ENCODE peak calls at places on chromosomes 5 and 9, in nine cellular contexts. S is esophagus muscularis mucosa; N is upper lobe of left lung; E is CD8-positive, alpha-beta T cell; D is effector memory CD4-positive, alpha-beta T cell; R is HCT116; L is psoas muscle; G is fibroblast of lung; I is tibial nerve. P is an unnamed sample.

GRCh38 chr9:93549636-93550035 is 26.7 kb upstream of the PHF2 start:
- DNase-seq in S (no peak), N (no peak), E (no peak), D (no peak), R (no peak), L (no peak), G (no peak), I (no peak), P (no peak)

GRCh38 chr5:143850050-143850713 is 38.2 kb downstream of the HMHB1 start:
- DNase-seq in S (no peak), N (no peak), E (no peak), D (no peak), R (no peak), L (no peak), G (no peak), I (no peak), P (no peak)

GRCh38 chr9:122346478-122347347 is 24.1 kb upstream of the PTGS1 start:
- DNase-seq in S (no peak), N (peak), E (no peak), D (no peak), R (no peak), L (peak), G (no peak), I (peak), P (no peak)

GRCh38 chr5:157902440-157903116 is 43.6 kb upstream of the CLINT1 start:
- DNase-seq in S (no peak), N (no peak), E (no peak), D (no peak), R (no peak), L (no peak), G (no peak), I (no peak), P (no peak)

GRCh38 chr5:96374653-96375052 is 58.4 kb downstream of the PCSK1 start:
- DNase-seq in S (no peak), N (no peak), E (no peak), D (no peak), R (no peak), L (no peak), G (no peak), I (no peak), P (no peak)

GRCh38 chr5:96794757-96795156 is 13.0 kb downstream of the ERAP1 start:
- DNase-seq in S (no peak), N (no peak), E (peak), D (peak), R (no peak), L (no peak), G (no peak), I (no peak), P (no peak)

GRCh38 chr5:73625905-73626811 is at the start of gene ARHGEF28:
- DNase-seq in S (no peak), N (peak), E (no peak), D (no peak), R (no peak), L (peak), G (peak), I (peak), P (no peak)

GRCh38 chr5:121024416-121025311 is 560.6 kb downstream of the PRR16 start:
- DNase-seq in S (no peak), N (no peak), E (no peak), D (no peak), R (no peak), L (no peak), G (no peak), I (no peak), P (no peak)

GRCh38 chr5:161847896-161848510 is at the start of gene GABRA1:
- DNase-seq in S (no peak), N (no peak), E (no peak), D (no peak), R (no peak), L (no peak), G (no peak), I (no peak), P (peak)

GRCh38 chr9:137273095-137273490 is 4.4 kb upstream of the TOR4A start:
- DNase-seq in S (no peak), N (no peak), E (no peak), D (no peak), R (no peak), L (no peak), G (no peak), I (no peak), P (no peak)

GRCh38 chr9:17291766-17292165 is 156.9 kb downstream of the CNTLN start:
- DNase-seq in S (no peak), N (no peak), E (no peak), D (no peak), R (no peak), L (no peak), G (no peak), I (no peak), P (no peak)

GRCh38 chr9:76887003-76887821 is 18.7 kb downstream of the PRUNE2 start:
- DNase-seq in S (no peak), N (no peak), E (no peak), D (no peak), R (no peak), L (no peak), G (no peak), I (no peak), P (no peak)

GRCh38 chr9:23849379-23849778 is 23.3 kb upstream of the ELAVL2 start:
- DNase-seq in S (no peak), N (no peak), E (no peak), D (no peak), R (no peak), L (no peak), G (no peak), I (no peak), P (no peak)

GRCh38 chr9:93677061-93677571 is 100.7 kb downstream of the PHF2 start:
- DNase-seq in S (no peak), N (no peak), E (peak), D (no peak), R (no peak), L (no peak), G (no peak), I (no peak), P (no peak)

GRCh38 chr9:107999011-107999410 is 509.4 kb upstream of the KLF4 start:
- DNase-seq in S (no peak), N (no peak), E (no peak), D (no peak), R (peak), L (no peak), G (no peak), I (no peak), P (no peak)

GRCh38 chr9:2291980-2292704 is 277.0 kb downstream of the SMARCA2 start:
- DNase-seq in S (peak), N (peak), E (no peak), D (no peak), R (no peak), L (peak), G (peak), I (no peak), P (no peak)

GRCh38 chr5:66987126-66987525 is 209.5 kb downstream of the CD180 start:
- DNase-seq in S (no peak), N (no peak), E (no peak), D (no peak), R (no peak), L (no peak), G (peak), I (no peak), P (no peak)

GRCh38 chr9:33619666-33620404 is 95.8 kb downstream of the ANKRD18B start:
- DNase-seq in S (no peak), N (no peak), E (no peak), D (no peak), R (peak), L (no peak), G (peak), I (no peak), P (no peak)

GRCh38 chr5:61228691-61229280 is 66.5 kb upstream of the SMIM15 start:
- DNase-seq in S (no peak), N (no peak), E (no peak), D (no peak), R (no peak), L (no peak), G (peak), I (no peak), P (no peak)

GRCh38 chr5:144205141-144205551 is 34.5 kb downstream of the KCTD16 start:
- DNase-seq in S (no peak), N (no peak), E (no peak), D (no peak), R (no peak), L (peak), G (peak), I (no peak), P (peak)

GRCh38 chr9:18786196-18786595 is 246.8 kb downstream of the SAXO1 start:
- DNase-seq in S (peak), N (no peak), E (no peak), D (no peak), R (no peak), L (no peak), G (no peak), I (no peak), P (no peak)

GRCh38 chr9:68711281-68711680 is 6.2 kb downstream of the PIP5K1B start:
- DNase-seq in S (no peak), N (no peak), E (no peak), D (no peak), R (no peak), L (no peak), G (no peak), I (no peak), P (no peak)

GRCh38 chr5:53291047-53291446 is 181.5 kb upstream of the MOCS2 start:
- DNase-seq in S (no peak), N (no peak), E (no peak), D (no peak), R (no peak), L (no peak), G (no peak), I (no peak), P (no peak)

GRCh38 chr9:99237356-99237755 is 15.3 kb downstream of the SEC61B start:
- DNase-seq in S (no peak), N (no peak), E (no peak), D (no peak), R (no peak), L (no peak), G (no peak), I (no peak), P (no peak)

GRCh38 chr5:135089912-135090311 is 55.9 kb upstream of the PITX1 start:
- DNase-seq in S (no peak), N (no peak), E (no peak), D (no peak), R (no peak), L (no peak), G (no peak), I (no peak), P (no peak)

GRCh38 chr9:97984188-97985057 is 1.3 kb downstream of the ANP32B start:
- DNase-seq in S (peak), N (peak), E (peak), D (peak), R (peak), L (peak), G (peak), I (peak), P (peak)

GRCh38 chr5:150789431-150789830 is 10.9 kb downstream of the SMIM3 start:
- DNase-seq in S (no peak), N (no peak), E (no peak), D (no peak), R (no peak), L (no peak), G (peak), I (no peak), P (no peak)

GRCh38 chr9:106878943-106879916 is 16.3 kb downstream of the ZNF462 start:
- DNase-seq in S (no peak), N (peak), E (no peak), D (no peak), R (no peak), L (peak), G (peak), I (peak), P (peak)

GRCh38 chr9:105690742-105691141 is 3.6 kb upstream of the TMEM38B start:
- DNase-seq in S (no peak), N (no peak), E (no peak), D (no peak), R (no peak), L (no peak), G (peak), I (no peak), P (no peak)

GRCh38 chr9:29613773-29614172 is 2040.5 kb upstream of the C9orf72 start:
- DNase-seq in S (no peak), N (no peak), E (no peak), D (no peak), R (no peak), L (no peak), G (no peak), I (no peak), P (no peak)

GRCh38 chr5:88094403-88094802 is 174.2 kb downstream of the TMEM161B start:
- DNase-seq in S (no peak), N (no peak), E (no peak), D (no peak), R (no peak), L (no peak), G (no peak), I (no peak), P (no peak)

GRCh38 chr5:127031147-127031862 is 947 bp upstream of the MARCHF3 start:
- DNase-seq in S (no peak), N (peak), E (peak), D (no peak), R (no peak), L (peak), G (no peak), I (no peak), P (no peak)

GRCh38 chr5:121793791-121794190 is 57.9 kb upstream of the FTMT start:
- DNase-seq in S (no peak), N (no peak), E (no peak), D (no peak), R (no peak), L (no peak), G (no peak), I (no peak), P (no peak)

GRCh38 chr9:132560604-132561304 is 21.7 kb upstream of the BARHL1 start:
- DNase-seq in S (no peak), N (no peak), E (no peak), D (no peak), R (no peak), L (no peak), G (no peak), I (no peak), P (no peak)
- H3K27ac ChIP-seq in S (no peak), N (no peak), E (no peak), D (no peak), R (no peak), L (no peak), G (no peak), I (no peak), P (no peak)

DNA sequence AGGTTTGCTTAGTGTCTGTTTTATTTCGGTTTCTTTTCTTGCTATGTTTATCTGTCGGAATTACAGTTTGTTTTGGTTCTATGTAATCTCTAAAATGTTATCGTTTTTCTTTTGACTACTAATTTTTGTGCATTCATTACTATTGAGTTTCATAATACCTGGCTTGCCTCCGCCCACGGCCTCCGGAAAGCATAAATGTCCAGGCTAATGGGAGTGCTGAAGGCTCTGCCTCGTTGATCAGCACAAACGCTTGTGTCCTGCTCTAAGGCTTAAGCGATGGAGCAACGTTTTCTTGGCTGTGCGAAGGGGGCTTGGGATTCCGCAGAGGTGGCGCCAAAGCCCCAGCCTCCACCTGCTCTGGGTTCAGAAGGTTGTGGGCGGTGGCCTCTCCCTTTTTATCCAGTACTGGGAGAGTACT is 19.8 kb downstream of the ANXA2R start:
- DNase-seq in S (no peak), N (no peak), E (no peak), D (no peak), R (no peak), L (no peak), G (no peak), I (no peak), P (no peak)
- H3K27ac ChIP-seq in S (peak), N (peak), E (peak), D (peak), R (peak), L (peak), G (peak), I (peak), P (peak)

DNA sequence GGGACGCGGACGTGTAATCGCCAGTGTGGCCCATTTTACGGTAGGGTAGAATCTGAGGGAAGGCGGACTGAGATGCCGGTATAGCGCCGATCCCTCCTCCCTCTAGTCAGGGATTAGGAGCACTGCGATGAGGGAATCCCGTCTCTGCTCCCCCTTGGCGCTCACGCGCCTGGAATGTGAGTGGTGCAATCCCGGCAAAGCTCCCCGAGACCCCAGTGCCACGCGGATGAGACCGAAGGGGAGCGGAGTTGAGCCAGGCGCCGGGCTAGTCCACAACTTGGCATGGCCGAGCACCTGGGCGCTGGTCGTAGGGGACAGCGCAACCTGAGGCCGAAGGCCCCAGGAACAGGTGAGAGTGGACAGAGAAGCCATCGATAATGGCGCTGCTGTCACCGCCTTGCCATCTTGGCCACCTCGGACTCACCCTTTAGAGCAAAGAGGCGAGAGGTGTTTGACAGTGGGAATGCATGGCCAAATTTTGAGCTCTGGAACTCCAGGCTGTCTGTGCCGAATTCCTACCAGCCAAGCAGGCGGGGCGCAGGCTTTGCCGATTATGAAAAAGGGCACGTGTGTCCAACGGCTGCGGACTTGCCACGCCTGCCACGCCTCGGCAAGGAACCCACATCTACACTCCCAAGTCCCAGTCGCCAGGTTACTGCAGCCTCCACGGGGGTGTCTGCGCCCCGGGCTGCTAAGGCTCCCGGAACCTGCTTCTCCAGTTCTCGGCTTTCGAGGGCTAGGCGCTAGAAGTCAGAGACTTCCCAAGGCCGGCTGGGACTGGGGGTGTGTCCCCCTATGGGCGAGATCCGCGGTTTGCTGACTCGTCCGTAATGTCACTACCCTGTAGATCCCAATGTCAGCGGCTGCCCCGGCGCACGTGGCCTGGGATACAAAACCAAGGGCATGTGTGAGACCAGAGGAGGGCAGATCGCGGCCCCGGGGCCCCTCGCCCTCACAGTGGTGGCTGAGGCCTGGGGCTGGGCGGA is 2.6 kb downstream of the NPR3 start:
- DNase-seq in S (no peak), N (peak), E (no peak), D (no peak), R (no peak), L (peak), G (peak), I (no peak), P (no peak)
- H3K27ac ChIP-seq in S (no peak), N (no peak), E (no peak), D (no peak), R (no peak), L (peak), G (peak), I (peak), P (no peak)

GRCh38 chr9:133873006-133873780 is 118.9 kb downstream of the VAV2 start:
- DNase-seq in S (no peak), N (no peak), E (no peak), D (no peak), R (no peak), L (no peak), G (no peak), I (no peak), P (no peak)
- H3K27ac ChIP-seq in S (no peak), N (no peak), E (no peak), D (no peak), R (peak), L (no peak), G (no peak), I (no peak), P (no peak)

GRCh38 chr9:72923077-72923476 is 29.8 kb downstream of the ALDH1A1 start:
- DNase-seq in S (no peak), N (no peak), E (no peak), D (no peak), R (no peak), L (no peak), G (no peak), I (no peak), P (no peak)
- H3K27ac ChIP-seq in S (no peak), N (no peak), E (no peak), D (no peak), R (no peak), L (no peak), G (no peak), I (no peak), P (no peak)